ENCODE peak calls at places on chromosomes 4 and X, in five cellular contexts. L is GM23248; F is effector memory CD4-positive, alpha-beta T cell; Z is OCI-LY7; X is ovary. J is an unnamed sample.

GRCh38 chr4:113080050-113080449 is 30.6 kb downstream of the ANK2 start:
- DNase-seq in X (no peak), Z (no peak), F (no peak), L (peak; percentile 66), J (no peak)

GRCh38 chrX:11758400-11759171 is 549 bp downstream of the MSL3 start:
- DNase-seq in L (peak; percentile 89), F (peak; percentile 83), Z (peak; percentile 85), X (peak; percentile 91), J (peak; percentile 17)

GRCh38 chr4:52837716-52838558 is 24.2 kb upstream of the RASL11B start:
- DNase-seq in X (no peak), F (no peak), L (peak; percentile 83), Z (no peak), J (no peak)

GRCh38 chr4:34309356-34309900 is 1934.9 kb downstream of the ARAP2 start:
- DNase-seq in F (no peak), Z (no peak), L (peak; percentile 6), X (no peak), J (no peak)

GRCh38 chrX:97401586-97402101 is 517.9 kb downstream of the RPA4 start:
- DNase-seq in F (no peak), X (no peak), Z (no peak), L (peak; percentile 17), J (no peak)

GRCh38 chr4:95268819-95269565 is 279.8 kb downstream of the UNC5C start:
- DNase-seq in X (no peak), L (no peak), F (no peak), Z (no peak), J (no peak)

GRCh38 chrX:53704854-53705253 is 18.3 kb upstream of the HUWE1 start:
- DNase-seq in F (no peak), L (no peak), X (no peak), Z (no peak), J (no peak)

GRCh38 chrX:97968376-97969104 is 1084.8 kb downstream of the RPA4 start:
- DNase-seq in F (no peak), Z (no peak), L (no peak), X (no peak), J (no peak)

GRCh38 chr4:159551268-159551667 is 448.4 kb downstream of the RAPGEF2 start:
- DNase-seq in Z (no peak), F (no peak), X (no peak), L (peak; percentile 16), J (no peak)

GRCh38 chr4:145716200-145716599 is 36.3 kb downstream of the C4orf51 start:
- DNase-seq in X (no peak), L (peak; percentile 66), Z (no peak), F (no peak), J (no peak)

GRCh38 chr4:48698029-48698901 is 81.8 kb downstream of the FRYL start:
- DNase-seq in F (no peak), X (no peak), L (peak; percentile 85), Z (no peak), J (no peak)

GRCh38 chr4:128868758-128869157 is 59.3 kb downstream of the JADE1 start:
- DNase-seq in F (no peak), L (peak; percentile 57), X (no peak), Z (no peak), J (no peak)

GRCh38 chr4:163693776-163694175 is 199.3 kb downstream of the TMA16 start:
- DNase-seq in F (no peak), L (peak; percentile 19), Z (no peak), X (no peak), J (no peak)

GRCh38 chrX:46444011-46444410 is 101.2 kb downstream of the ZNF674 start:
- DNase-seq in F (no peak), L (peak; percentile 86), X (no peak), Z (no peak), J (no peak)

GRCh38 chrX:70508296-70508911 is 63.8 kb downstream of the DLG3 start:
- DNase-seq in F (no peak), L (peak; percentile 24), Z (no peak), X (no peak), J (no peak)

GRCh38 chr4:47566975-47567374 is 81.9 kb downstream of the ATP10D start:
- DNase-seq in Z (no peak), X (no peak), L (no peak), F (no peak), J (no peak)

GRCh38 chr4:88975925-88976511 is 81.0 kb downstream of the FAM13A start:
- DNase-seq in L (no peak), F (no peak), X (no peak), Z (no peak), J (no peak)

GRCh38 chr4:148053298-148054003 is 321.6 kb downstream of the ARHGAP10 start:
- DNase-seq in X (no peak), L (no peak), Z (peak; percentile 52), F (no peak), J (no peak)

GRCh38 chr4:149993030-149993429 is 85.2 kb upstream of the DCLK2 start:
- DNase-seq in X (no peak), Z (no peak), F (no peak), L (no peak), J (no peak)

GRCh38 chr4:27887646-27888045 is 1027.0 kb downstream of the STIM2 start:
- DNase-seq in L (no peak), F (no peak), X (no peak), Z (no peak), J (no peak)

GRCh38 chrX:96480081-96480480 is 204.6 kb upstream of the DIAPH2 start:
- DNase-seq in F (no peak), X (no peak), Z (no peak), L (peak; percentile 61), J (no peak)

GRCh38 chr4:6657242-6658203 is 17.0 kb downstream of the MRFAP1 start:
- DNase-seq in F (no peak), L (no peak), X (no peak), Z (no peak), J (no peak)

GRCh38 chr4:25925486-25926201 is 11.6 kb downstream of the SMIM20 start:
- DNase-seq in L (peak; percentile 70), X (peak; percentile 46), Z (peak; percentile 59), F (peak; percentile 1), J (no peak)

GRCh38 chr4:60737858-60738257 is 462.3 kb upstream of the ADGRL3 start:
- DNase-seq in L (no peak), F (no peak), X (no peak), Z (no peak), J (no peak)

GRCh38 chr4:40607224-40607623 is 22.4 kb downstream of the RBM47 start:
- DNase-seq in Z (no peak), X (no peak), L (peak; percentile 42), F (no peak), J (no peak)

DNA sequence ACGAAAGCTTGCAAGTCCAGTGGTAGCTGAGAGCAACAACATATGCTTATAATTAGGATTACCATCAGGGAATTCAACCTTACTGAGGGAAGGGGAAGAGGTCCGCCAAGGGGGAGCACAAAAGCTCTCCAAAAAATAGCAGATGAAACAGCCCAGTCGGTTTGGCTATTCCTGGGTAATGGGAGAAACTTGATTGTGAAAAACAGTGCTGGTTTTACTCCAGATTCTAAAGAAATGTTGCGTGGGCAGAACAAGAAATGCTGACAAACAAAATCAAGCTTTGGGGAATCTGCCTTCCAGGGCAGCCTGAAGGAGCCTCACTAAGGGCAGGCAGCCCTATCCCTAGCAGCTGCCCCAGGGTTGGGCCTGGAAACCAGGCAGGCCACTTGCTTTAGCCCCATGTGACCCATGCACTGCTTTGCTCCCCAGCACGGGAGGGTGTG is 160.8 kb upstream of the LDB2 start:
- DNase-seq in X (peak; percentile 46), L (peak; percentile 73), F (no peak), Z (no peak), J (no peak)
- H3K4me3 ChIP-seq in X (no peak overlapping the region), L (peak overlapping the region; percentile 58), F (no peak overlapping the region), Z (no peak overlapping the region), J (no peak overlapping the region)

GRCh38 chr4:155676430-155676825 is 9.8 kb downstream of the GUCY1A1 start:
- DNase-seq in X (no peak), Z (no peak), L (no peak), F (no peak), J (no peak)
- H3K27ac ChIP-seq in X (no peak overlapping the region), Z (no peak overlapping the region), L (no peak overlapping the region), F (no peak overlapping the region), J (peak overlapping the region; percentile 41)

DNA sequence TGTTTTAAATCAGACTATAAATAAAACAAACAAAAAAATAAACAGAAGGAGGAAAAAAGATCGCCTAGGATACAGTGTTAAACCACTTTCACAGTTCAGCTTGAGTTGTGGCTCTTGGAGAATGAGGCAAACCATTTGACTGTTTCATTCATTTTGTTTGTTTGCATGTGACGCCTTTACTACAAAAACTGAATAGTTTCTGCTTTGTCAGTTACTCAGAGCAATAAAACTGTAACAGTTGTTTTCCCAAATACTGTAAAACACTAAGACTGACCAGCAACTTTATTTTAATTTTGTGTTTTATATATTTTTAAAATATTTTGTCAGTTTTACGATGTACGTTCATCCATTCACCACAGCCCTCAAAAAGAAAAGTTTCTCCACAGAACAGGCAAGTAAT is 214.5 kb downstream of the FBXW7 start:
- DNase-seq in L (no peak), Z (no peak), X (no peak), F (no peak), J (no peak)
- H3K4me1 ChIP-seq in L (peaks cover 11% of the 10 kb centered on the region), Z (no peaks in the 10 kb centered on the region), X (no peaks in the 10 kb centered on the region), F (no peaks in the 10 kb centered on the region), J (peaks cover 20% of the 10 kb centered on the region)

DNA sequence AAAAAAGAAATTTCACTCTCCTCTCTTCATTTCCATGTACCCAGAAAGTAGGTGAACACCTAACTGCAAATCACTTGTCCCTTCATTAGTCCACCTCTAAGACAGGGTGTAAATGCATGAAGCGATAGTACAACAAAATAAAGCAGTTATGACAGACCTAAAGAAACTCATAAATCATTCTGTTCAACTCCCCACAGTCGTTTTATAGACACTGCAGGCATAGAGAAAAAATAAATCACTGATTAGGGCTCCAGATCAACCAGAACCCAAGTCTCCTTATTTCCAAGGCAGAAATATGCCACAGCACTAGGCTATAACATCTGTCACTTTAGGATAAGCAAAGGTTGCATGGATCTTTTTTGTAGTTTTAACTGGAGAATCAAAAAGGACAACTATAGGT is 3.0 kb downstream of the RASGEF1B start:
- DNase-seq in X (no peak), L (no peak), F (no peak), Z (no peak), J (no peak)
- H3K4me3 ChIP-seq in X (no peak overlapping the region), L (no peak overlapping the region), F (no peak overlapping the region), Z (no peak overlapping the region), J (peak overlapping the region; percentile 89)

GRCh38 chr4:101191302-101192098 is 155.8 kb downstream of the PPP3CA start:
- DNase-seq in L (peak; percentile 73), F (no peak), Z (no peak), X (peak; percentile 81), J (no peak)
- H3K27ac ChIP-seq in L (peak overlapping the region; percentile 35), F (no peak overlapping the region), Z (no peak overlapping the region), X (no peak overlapping the region), J (peak overlapping the region; percentile 75)

DNA sequence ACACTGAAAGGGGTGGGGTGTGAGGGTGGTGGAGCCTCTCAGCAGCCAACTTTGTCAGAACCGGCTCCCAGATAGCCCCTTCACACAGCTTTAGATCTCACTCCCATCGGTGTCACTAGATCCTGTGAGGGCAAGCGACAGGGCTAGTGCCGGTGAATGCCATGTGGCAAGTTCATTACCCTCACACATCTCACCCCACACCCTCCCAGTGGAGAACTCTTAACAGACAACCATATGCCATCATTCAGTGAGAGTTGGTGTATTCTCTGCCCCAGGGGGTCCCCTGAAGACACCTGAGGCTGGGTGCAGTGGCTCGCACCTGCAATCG is 15.3 kb downstream of the SEPTIN6 start:
- DNase-seq in F (no peak), L (no peak), Z (peak; percentile 41), X (no peak), J (no peak)
- H3K4me1 ChIP-seq in F (peaks cover 45% of the 10 kb centered on the region), L (no peaks in the 10 kb centered on the region), Z (peaks cover 68% of the 10 kb centered on the region), X (no peaks in the 10 kb centered on the region), J (peaks cover 5% of the 10 kb centered on the region)